ENCODE peak calls at places on chromosome 9, in ten cellular contexts. T, O, I, R, K, X, U, P, E and F are unnamed samples.

GRCh38 chr9:1837453-1838084 is 177.6 kb upstream of the SMARCA2 start:
- DNase-seq in E (peak; percentile 17), I (peak; percentile 9), X (peak; percentile 1), R (peak; percentile 81), U (peak; percentile 25), O (peak; percentile 62), K (peak; percentile 57), P (peak; percentile 26), T (no peak), F (peak; percentile 2)

GRCh38 chr9:104974053-104974983 is 46.4 kb upstream of the ABCA1 start:
- DNase-seq in R (no peak), U (no peak), P (no peak), E (no peak), T (no peak), K (no peak), O (no peak), X (no peak), I (no peak), F (no peak)

GRCh38 chr9:97889941-97890557 is 32.3 kb downstream of the TRMO start:
- DNase-seq in E (peak; percentile 34), K (peak; percentile 67), X (no peak), T (no peak), O (peak; percentile 54), I (peak; percentile 11), P (peak; percentile 42), U (peak; percentile 46), R (peak; percentile 67), F (peak; percentile 30)

GRCh38 chr9:109256381-109256780 is 64.5 kb downstream of the EPB41L4B start:
- DNase-seq in E (no peak), K (no peak), U (no peak), R (no peak), O (no peak), T (no peak), P (peak; percentile 11), X (peak; percentile 41), I (peak; percentile 45), F (no peak)

GRCh38 chr9:126499005-126499910 is 114.5 kb upstream of the LMX1B start:
- DNase-seq in K (peak; percentile 74), P (no peak), X (peak; percentile 17), R (peak; percentile 84), I (no peak), U (peak; percentile 55), E (peak; percentile 36), O (peak; percentile 48), T (no peak), F (peak; percentile 42)

GRCh38 chr9:19440376-19440775 is 31.6 kb downstream of the ACER2 start:
- DNase-seq in U (no peak), K (no peak), R (no peak), T (no peak), O (no peak), E (no peak), P (no peak), X (no peak), I (no peak), F (no peak)

GRCh38 chr9:134896834-134897583 is 16.4 kb downstream of the FCN2 start:
- DNase-seq in K (no peak), E (no peak), U (no peak), P (no peak), O (no peak), T (no peak), R (no peak), X (no peak), I (no peak), F (no peak)

GRCh38 chr9:18888241-18888794 is 144.7 kb downstream of the SAXO1 start:
- DNase-seq in O (no peak), X (peak; percentile 21), R (no peak), I (no peak), K (no peak), T (no peak), U (no peak), P (peak; percentile 34), E (peak; percentile 8), F (no peak)

GRCh38 chr9:70861376-70861775 is 260.0 kb downstream of the TRPM3 start:
- DNase-seq in O (no peak), E (no peak), R (no peak), T (no peak), I (no peak), X (no peak), K (no peak), P (no peak), U (no peak), F (no peak)

GRCh38 chr9:130380920-130381469 is 63.8 kb upstream of the ASS1 start:
- DNase-seq in T (no peak), I (no peak), U (no peak), X (no peak), E (no peak), P (no peak), K (no peak), R (no peak), O (no peak), F (no peak)

GRCh38 chr9:79264511-79265448 is 307.0 kb upstream of the TLE4 start:
- DNase-seq in K (no peak), X (no peak), U (no peak), I (no peak), T (no peak), R (no peak), P (no peak), E (no peak), O (no peak), F (no peak)

GRCh38 chr9:114953917-114954316 is 23.5 kb upstream of the TNFSF8 start:
- DNase-seq in P (peak; percentile 34), R (no peak), K (no peak), X (peak; percentile 84), E (peak; percentile 80), U (no peak), I (peak; percentile 70), T (peak; percentile 69), O (peak; percentile 95), F (no peak)

GRCh38 chr9:109387856-109388255 is 67.0 kb upstream of the EPB41L4B start:
- DNase-seq in I (no peak), T (no peak), P (no peak), E (no peak), R (no peak), U (no peak), K (no peak), X (no peak), O (no peak), F (no peak)

DNA sequence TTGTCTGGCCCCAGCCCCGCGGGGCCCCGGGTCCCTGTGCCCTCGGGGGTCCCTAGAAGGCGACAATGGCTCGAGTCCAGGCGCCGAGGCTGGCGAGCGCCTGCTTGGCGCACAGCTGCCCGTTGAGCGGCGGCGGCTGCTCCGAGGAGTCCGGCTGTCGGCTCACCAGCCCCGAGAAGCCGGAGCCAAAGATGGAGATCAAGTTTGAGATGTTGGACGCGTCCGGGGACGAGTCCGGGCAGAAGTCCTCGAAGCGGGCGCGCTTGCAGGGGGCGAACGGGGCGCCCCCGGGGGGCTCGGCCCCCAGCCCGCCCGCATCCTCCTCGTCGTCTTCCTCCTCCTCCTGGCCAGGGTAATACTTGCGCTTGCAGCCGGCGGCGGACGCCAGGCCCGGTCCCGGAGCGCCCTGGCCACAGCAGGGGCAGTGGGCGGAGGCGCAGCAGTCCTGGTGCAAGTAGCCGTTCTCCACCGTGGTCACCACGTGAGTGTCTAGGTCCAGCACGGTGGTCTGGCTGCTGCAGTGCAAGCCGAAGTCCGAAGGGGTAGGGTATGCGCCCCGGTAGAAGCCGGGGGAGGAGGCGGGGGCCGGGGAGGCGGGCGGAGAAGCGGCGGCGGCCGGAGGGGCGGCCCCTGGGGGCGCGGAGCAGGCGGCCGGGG is 1.1 kb downstream of the IER5L start:
- DNase-seq in E (peak; percentile 37), O (peak; percentile 27), R (peak; percentile 75), I (peak; percentile 26), U (no peak), K (peak; percentile 55), X (peak; percentile 49), T (peak; percentile 47), P (peak; percentile 48), F (no peak)
- TF ChIP-seq CTCF in E (no peak), O (no peak), R (no peak), I (no peak), U (no peak), K (no peak), X (no peak), T (no peak), P (no peak), F (no peak)

DNA sequence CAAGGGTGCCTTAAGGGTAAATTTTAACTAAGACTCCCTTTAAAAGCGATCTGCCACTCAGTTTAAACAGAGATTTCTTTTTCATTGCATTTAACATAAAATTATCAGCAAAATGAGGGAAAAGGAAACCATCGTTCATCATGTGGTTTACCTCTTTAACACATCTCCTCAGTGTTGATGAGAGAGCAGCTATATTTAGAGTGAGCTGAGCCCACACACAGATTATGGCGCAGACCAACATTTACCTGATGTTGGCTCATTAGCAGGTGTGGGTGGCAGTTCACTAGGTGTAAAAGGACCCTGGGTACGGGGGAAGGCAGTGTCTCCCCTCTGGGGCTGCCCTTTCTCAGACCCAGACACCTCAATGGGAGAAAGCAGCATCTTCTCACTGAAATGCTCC is 149.8 kb downstream of the ENTREP1 start:
- DNase-seq in R (no peak), O (no peak), T (no peak), X (no peak), U (no peak), K (no peak), E (no peak), I (no peak), P (no peak), F (no peak)
- TF ChIP-seq CTCF in R (no peak), O (no peak), T (no peak), X (no peak), U (no peak), K (no peak), E (no peak), I (no peak), P (no peak), F (no peak)

GRCh38 chr9:91583996-91584395 is 160.4 kb upstream of the NFIL3 start:
- DNase-seq in E (no peak), K (no peak), O (no peak), U (no peak), R (no peak), I (no peak), X (no peak), P (no peak), T (no peak), F (no peak)

GRCh38 chr9:91589101-91589553 is 165.5 kb upstream of the NFIL3 start:
- DNase-seq in X (peak; percentile 88), T (no peak), R (no peak), K (peak; percentile 34), O (peak; percentile 100), I (peak; percentile 1), U (no peak), E (peak; percentile 51), P (no peak), F (no peak)

GRCh38 chr9:91591627-91592026 is 168.0 kb upstream of the NFIL3 start:
- DNase-seq in T (no peak), R (no peak), O (no peak), P (no peak), X (no peak), I (no peak), E (no peak), U (no peak), K (no peak), F (no peak)

GRCh38 chr9:91583161-91583875 is 159.7 kb upstream of the NFIL3 start:
- DNase-seq in I (no peak), O (no peak), U (no peak), P (no peak), X (no peak), R (no peak), K (no peak), T (no peak), E (no peak), F (no peak)

GRCh38 chr9:91586282-91586681 is 162.7 kb upstream of the NFIL3 start:
- DNase-seq in X (no peak), T (no peak), K (no peak), I (no peak), U (no peak), R (no peak), E (peak; percentile 25), O (no peak), P (no peak), F (no peak)
- TF ChIP-seq CTCF in X (no peak), T (no peak), K (no peak), I (no peak), U (no peak), R (no peak), E (no peak), O (no peak), P (no peak), F (no peak)

GRCh38 chr9:90074319-90074962 is 469.6 kb downstream of the GADD45G start:
- DNase-seq in K (no peak), I (no peak), T (no peak), R (no peak), E (no peak), O (no peak), X (no peak), P (no peak), U (no peak), F (no peak)
- TF ChIP-seq CTCF in K (no peak), I (no peak), T (no peak), R (no peak), E (no peak), O (no peak), X (no peak), P (no peak), U (no peak), F (no peak)